ENCODE peak calls at places on chromosome 2, in four cellular contexts. C, N, H and K are unnamed samples.

GRCh38 chr2:158729873-158730620 is 65.1 kb upstream of the DAPL1 start:
- DNase-seq in H (no peak), N (no peak), C (no peak), K (no peak)

GRCh38 chr2:124163825-124164224 is 138.7 kb downstream of the CNTNAP5 start:
- DNase-seq in C (no peak), N (no peak), H (no peak), K (no peak)

GRCh38 chr2:223626713-223627112 is 24.6 kb upstream of the SCG2 start:
- DNase-seq in N (no peak), C (no peak), H (no peak), K (no peak)

GRCh38 chr2:222440670-222441422 is 16.5 kb downstream of the SGPP2 start:
- DNase-seq in H (no peak), N (no peak), C (no peak), K (peak; percentile 22)

GRCh38 chr2:224655006-224655537 is 61.1 kb downstream of the CCDC195 start:
- DNase-seq in H (no peak), N (no peak), C (no peak), K (no peak)

GRCh38 chr2:191544511-191545062 is 133.3 kb upstream of the NABP1 start:
- DNase-seq in N (no peak), H (no peak), C (no peak), K (no peak)

GRCh38 chr2:144509548-144510205 is 10.2 kb downstream of the ZEB2 start:
- DNase-seq in H (no peak), N (no peak), C (no peak), K (no peak)

GRCh38 chr2:27303093-27304025 is 4.9 kb downstream of the UCN start:
- DNase-seq in H (no peak), N (no peak), C (peak; percentile 69), K (peak; percentile 86)

GRCh38 chr2:156457523-156458228 is 21.5 kb downstream of the GPD2 start:
- DNase-seq in C (no peak), H (no peak), N (no peak), K (no peak)

GRCh38 chr2:157838442-157839161 is 37.5 kb downstream of the ACVR1 start:
- DNase-seq in H (no peak), C (peak; percentile 70), N (no peak), K (peak; percentile 88)

GRCh38 chr2:190607014-190607597 is 41.8 kb upstream of the NAB1 start:
- DNase-seq in C (peak; percentile 10), N (no peak), H (no peak), K (no peak)

GRCh38 chr2:135471106-135471505 is 59.9 kb downstream of the ZRANB3 start:
- DNase-seq in C (no peak), H (no peak), N (no peak), K (no peak)

GRCh38 chr2:135475128-135475527 is 55.9 kb downstream of the ZRANB3 start:
- DNase-seq in C (no peak), N (no peak), H (no peak), K (no peak)

DNA sequence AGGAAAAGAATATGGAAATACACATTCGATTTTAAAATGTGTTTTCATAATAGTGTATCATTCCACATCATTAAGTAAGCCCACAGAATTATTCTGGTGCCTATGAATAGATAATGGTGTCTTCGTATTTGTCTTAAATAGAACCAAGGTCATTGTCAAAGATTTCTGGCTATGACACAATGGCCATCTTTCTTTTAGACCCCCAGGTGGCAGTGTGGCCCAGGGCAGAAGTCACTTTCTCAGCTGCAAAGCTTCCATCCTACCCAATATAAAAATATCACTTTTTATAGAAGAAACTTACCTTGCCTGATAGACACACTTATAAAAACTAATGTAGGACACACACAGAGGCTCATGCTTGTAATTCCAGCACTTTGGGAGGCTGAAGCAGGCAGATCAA is 57.5 kb downstream of the ZRANB3 start:
- DNase-seq in C (peak; percentile 17), N (peak; percentile 5), H (no peak), K (peak; percentile 57)
- TF ChIP-seq HDAC6 in C (no peak), N (no peak), H (no peak), K (no peak)

GRCh38 chr2:176665086-176665485 is 395.8 kb downstream of the MTX2 start:
- DNase-seq in N (no peak), C (no peak), H (no peak), K (no peak)

GRCh38 chr2:176664478-176664877 is 395.2 kb downstream of the MTX2 start:
- DNase-seq in C (no peak), H (no peak), N (no peak), K (no peak)

GRCh38 chr2:176669398-176670174 is 400.3 kb downstream of the MTX2 start:
- DNase-seq in N (peak; percentile 37), H (no peak), C (no peak), K (no peak)

DNA sequence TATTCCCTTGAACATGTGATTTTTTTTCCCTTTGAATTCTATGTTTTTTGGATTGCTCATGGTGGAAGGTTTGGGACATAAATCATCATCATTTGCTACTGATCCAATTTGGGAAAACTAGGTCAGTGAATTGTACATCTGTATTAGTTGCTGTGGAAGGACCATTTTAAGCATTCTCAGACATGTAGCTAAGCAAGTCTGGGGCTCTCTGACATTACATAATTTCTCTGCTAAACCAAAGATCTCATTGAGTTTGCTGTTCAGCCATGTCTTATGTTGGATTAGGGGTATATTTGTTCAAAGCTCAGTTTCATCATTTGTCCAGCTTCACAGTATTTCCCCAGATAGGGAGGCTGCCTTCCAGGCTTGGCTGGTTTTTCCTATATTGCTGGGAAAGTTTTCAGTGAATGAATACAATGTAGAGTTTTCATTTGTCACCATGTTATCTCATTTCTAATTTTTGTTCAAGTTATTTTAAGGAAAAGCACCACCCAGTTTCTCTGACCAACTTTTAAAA is 399.7 kb downstream of the MTX2 start:
- DNase-seq in C (no peak), N (no peak), H (no peak), K (no peak)
- TF ChIP-seq HDAC6 in C (no peak), N (no peak), H (no peak), K (no peak)

GRCh38 chr2:9704600-9704999 is 73.8 kb upstream of the YWHAQ start:
- DNase-seq in H (no peak), C (no peak), N (no peak), K (no peak)

GRCh38 chr2:9707008-9707407 is 76.2 kb upstream of the YWHAQ start:
- DNase-seq in H (no peak), C (no peak), N (no peak), K (peak; percentile 40)

GRCh38 chr2:9703085-9703641 is 72.4 kb upstream of the YWHAQ start:
- DNase-seq in H (no peak), N (no peak), C (no peak), K (peak; percentile 39)

GRCh38 chr2:9702604-9703084 is 71.8 kb upstream of the YWHAQ start:
- DNase-seq in N (no peak), C (no peak), H (no peak), K (no peak)

GRCh38 chr2:9703701-9704221 is 73.0 kb upstream of the YWHAQ start:
- DNase-seq in N (no peak), C (peak; percentile 83), H (no peak), K (peak; percentile 83)
- TF ChIP-seq HDAC6 in N (no peak), C (no peak), H (no peak), K (no peak)

DNA sequence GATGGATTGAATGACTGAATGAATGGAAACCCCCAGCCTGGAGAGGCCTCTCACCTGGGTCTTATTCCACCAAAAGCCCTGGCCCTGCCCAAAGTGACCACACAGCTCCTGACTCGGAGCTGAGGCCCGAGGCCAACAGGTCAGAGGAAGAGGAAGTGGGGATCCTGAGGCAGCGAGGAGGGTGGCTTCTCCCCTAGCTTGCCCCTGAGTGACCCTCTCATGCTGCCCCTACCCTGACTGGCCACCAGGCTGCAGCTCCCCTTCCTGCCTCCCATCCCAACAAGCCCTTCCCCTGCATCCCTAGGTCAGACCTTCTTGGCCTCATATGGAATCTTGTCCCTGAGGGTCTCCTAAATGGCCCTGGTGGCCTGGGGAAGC is 134.6 kb upstream of the HDAC4 start:
- DNase-seq in C (no peak), N (no peak), H (no peak), K (no peak)
- TF ChIP-seq HDAC6 in C (no peak), N (no peak), H (no peak), K (no peak)

GRCh38 chr2:127081826-127082633 is 24.9 kb downstream of the BIN1 start:
- DNase-seq in N (no peak), C (peak; percentile 52), H (no peak), K (no peak)
- TF ChIP-seq HDAC6 in N (no peak), C (no peak), H (no peak), K (no peak)

GRCh38 chr2:39378968-39379367 is 58.1 kb downstream of the MAP4K3 start:
- DNase-seq in C (no peak), H (no peak), N (no peak), K (no peak)
- TF ChIP-seq HDAC6 in C (no peak), H (no peak), N (no peak), K (no peak)